ENCODE peak calls at places on chromosomes 4 and X, in four cellular contexts. U is posterior vena cava, F is HFFc6, O is A673. J is an unnamed sample.

GRCh38 chr4:89788243-89789072 is 48.5 kb downstream of the SNCA start:
- DNase-seq in F (no peak), U (no peak), O (no peak), J (peak)

GRCh38 chr4:135670548-135670947 is 1469.0 kb upstream of the PABPC4L start:
- DNase-seq in U (no peak), F (no peak), O (no peak), J (no peak)

GRCh38 chr4:5399790-5400421 is 308.5 kb downstream of the EVC2 start:
- DNase-seq in U (no peak), O (peak), F (no peak), J (no peak)

GRCh38 chr4:155478336-155478825 is 101.6 kb upstream of the MAP9 start:
- DNase-seq in U (no peak), O (no peak), F (no peak), J (no peak)

GRCh38 chrX:111386884-111387283 is 25.1 kb downstream of the DCX start:
- DNase-seq in U (no peak), F (no peak), O (no peak), J (no peak)

GRCh38 chr4:864456-865120 is 38.7 kb upstream of the CPLX1 start:
- DNase-seq in U (no peak), O (no peak), F (no peak), J (no peak)

GRCh38 chr4:47195706-47196105 is 164.3 kb downstream of the GABRB1 start:
- DNase-seq in O (no peak), F (no peak), U (no peak), J (no peak)

GRCh38 chrX:143788265-143788664 is 67.7 kb upstream of the SPANXN2 start:
- DNase-seq in U (no peak), F (no peak), O (peak), J (no peak)

GRCh38 chr4:158996669-158997074 is 106.2 kb upstream of the RAPGEF2 start:
- DNase-seq in U (no peak), O (peak), F (peak), J (peak)

GRCh38 chr4:33126002-33126401 is 2405.8 kb downstream of the PCDH7 start:
- DNase-seq in U (no peak), O (no peak), F (no peak), J (no peak)

GRCh38 chrX:37873220-37873619 is 25.8 kb upstream of the DYNLT3 start:
- DNase-seq in U (no peak), F (no peak), O (no peak), J (no peak)

GRCh38 chr4:102557636-102558035 is 56.5 kb downstream of the NFKB1 start:
- DNase-seq in O (no peak), U (no peak), F (no peak), J (no peak)

GRCh38 chr4:103118171-103118570 is 18.5 kb upstream of the BDH2 start:
- DNase-seq in F (no peak), U (no peak), O (no peak), J (no peak)